ENCODE peak calls at places on chromosomes 5 and 9, in five cellular contexts. T is ovary; U is GM06990; R is effector memory CD4-positive, alpha-beta T cell; L is right lobe of liver. V is an unnamed sample.

GRCh38 chr5:167785896-167786295 is 505.5 kb upstream of the WWC1 start:
- DNase-seq in T (no peak), U (no peak), R (no peak), L (no peak), V (no peak)

GRCh38 chr5:127074466-127074865 is 1.2 kb upstream of the C5orf63 start:
- DNase-seq in U (no peak), T (no peak), L (no peak), R (no peak), V (no peak)

GRCh38 chr5:149559712-149560111 is 8.5 kb upstream of the CSNK1A1 start:
- DNase-seq in R (no peak), L (no peak), T (no peak), U (no peak), V (no peak)

GRCh38 chr5:114319821-114320220 is 42.0 kb upstream of the KCNN2 start:
- DNase-seq in U (no peak), T (no peak), R (no peak), L (no peak), V (no peak)

GRCh38 chr9:83432104-83432627 is 106.0 kb downstream of the FRMD3 start:
- DNase-seq in T (peak; percentile 40), R (no peak), U (no peak), L (peak; percentile 83), V (peak; percentile 40)

GRCh38 chr9:8766096-8766495 is 966.5 kb upstream of the DMAC1 start:
- DNase-seq in R (no peak), T (no peak), L (no peak), U (no peak), V (no peak)

GRCh38 chr9:86082870-86083269 is 16.5 kb downstream of the GOLM1 start:
- DNase-seq in T (no peak), L (no peak), U (no peak), R (no peak), V (no peak)

GRCh38 chr9:110183208-110184145 is 24.5 kb downstream of the C9orf152 start:
- DNase-seq in L (no peak), R (no peak), U (peak; percentile 23), T (peak; percentile 48), V (peak; percentile 75)

GRCh38 chr5:100553209-100553608 is 18.0 kb downstream of the FAM174A start:
- DNase-seq in R (no peak), U (no peak), L (no peak), T (no peak), V (no peak)

GRCh38 chr9:8842402-8843193 is 1043.0 kb upstream of the DMAC1 start:
- DNase-seq in U (no peak), L (no peak), R (no peak), T (no peak), V (no peak)

GRCh38 chr5:21263361-21263760 is 1275.4 kb upstream of the CDH18 start:
- DNase-seq in U (no peak), R (no peak), T (no peak), L (no peak), V (no peak)

GRCh38 chr5:102789469-102789868 is 34.4 kb downstream of the PAM start:
- DNase-seq in R (no peak), T (no peak), L (no peak), U (no peak), V (no peak)

GRCh38 chr5:88690619-88691560 is 192.1 kb downstream of the MEF2C start:
- DNase-seq in T (peak; percentile 51), L (peak; percentile 74), U (peak; percentile 66), R (peak; percentile 31), V (peak; percentile 87)

GRCh38 chr5:91061094-91061493 is 322.0 kb downstream of the ARRDC3 start:
- DNase-seq in T (no peak), L (no peak), U (no peak), R (no peak), V (no peak)

GRCh38 chr9:99103909-99104458 is 929 bp upstream of the TGFBR1 start:
- DNase-seq in U (no peak), T (peak; percentile 49), R (no peak), L (no peak), V (peak; percentile 50)

GRCh38 chr9:2761424-2761823 is 44.1 kb downstream of the KCNV2 start:
- DNase-seq in T (no peak), R (no peak), U (no peak), L (no peak), V (no peak)

GRCh38 chr5:657570-657969 is 35.6 kb downstream of the TPPP start:
- DNase-seq in T (no peak), R (no peak), L (no peak), U (no peak), V (no peak)

GRCh38 chr5:115271295-115272060 is 8.8 kb upstream of the PGGT1B start:
- DNase-seq in U (no peak), L (no peak), T (no peak), R (no peak), V (no peak)

GRCh38 chr5:176818391-176819098 is 8.2 kb downstream of the UNC5A start:
- DNase-seq in T (no peak), R (peak; percentile 6), U (no peak), L (no peak), V (peak; percentile 68)

GRCh38 chr5:94524841-94525697 is 93.3 kb downstream of the KIAA0825 start:
- DNase-seq in T (no peak), R (no peak), L (no peak), U (no peak), V (peak; percentile 35)

GRCh38 chr9:36748322-36748899 is 175.7 kb downstream of the MELK start:
- DNase-seq in R (no peak), U (no peak), L (no peak), T (peak; percentile 39), V (peak; percentile 87)

GRCh38 chr5:150487199-150488061 is 20.5 kb upstream of the NDST1 start:
- DNase-seq in U (peak; percentile 41), R (no peak), T (no peak), L (peak; percentile 80), V (no peak)

GRCh38 chr5:179164331-179165311 is 104.4 kb downstream of the ZNF354C start:
- DNase-seq in R (no peak), T (no peak), U (no peak), L (peak; percentile 47), V (no peak)

GRCh38 chr5:67644221-67644920 is 447.8 kb upstream of the CD180 start:
- DNase-seq in U (no peak), L (no peak), R (no peak), T (no peak), V (no peak)

GRCh38 chr5:174533127-174533453 is 191.3 kb upstream of the MSX2 start:
- DNase-seq in T (no peak), L (no peak), U (no peak), R (no peak), V (no peak)

GRCh38 chr5:58009754-58010153 is 450.1 kb downstream of the PLK2 start:
- DNase-seq in R (no peak), L (no peak), T (no peak), U (no peak), V (no peak)

GRCh38 chr5:103244398-103244797 is 14.2 kb upstream of the MACIR start:
- DNase-seq in L (no peak), T (no peak), U (no peak), R (no peak), V (no peak)

GRCh38 chr9:21684831-21685362 is 117.5 kb upstream of the MTAP start:
- DNase-seq in L (no peak), T (no peak), U (no peak), R (no peak), V (no peak)

GRCh38 chr5:138974227-138975063 is 99.3 kb upstream of the LRRTM2 start:
- DNase-seq in T (peak; percentile 75), U (no peak), R (no peak), L (no peak), V (no peak)

GRCh38 chr5:54045077-54045792 is 265.1 kb downstream of the ARL15 start:
- DNase-seq in L (peak; percentile 79), T (no peak), R (no peak), U (no peak), V (no peak)

GRCh38 chr9:19768798-19769197 is 20.0 kb downstream of the SLC24A2 start:
- DNase-seq in U (no peak), T (no peak), R (no peak), L (no peak), V (no peak)

GRCh38 chr9:89621031-89621430 is 16.2 kb downstream of the GADD45G start:
- DNase-seq in T (no peak), L (no peak), U (no peak), R (no peak), V (no peak)

GRCh38 chr5:68435611-68436010 is 220.1 kb downstream of the PIK3R1 start:
- DNase-seq in L (no peak), R (no peak), U (no peak), T (no peak), V (no peak)

GRCh38 chr5:111743993-111744392 is 13.0 kb downstream of the NREP start:
- DNase-seq in L (no peak), R (no peak), T (no peak), U (no peak), V (no peak)

GRCh38 chr5:111743521-111743920 is 13.5 kb downstream of the NREP start:
- DNase-seq in U (no peak), L (no peak), T (no peak), R (no peak), V (no peak)

GRCh38 chr5:111744455-111744854 is 12.5 kb downstream of the NREP start:
- DNase-seq in R (no peak), U (no peak), L (no peak), T (no peak), V (no peak)

GRCh38 chr5:111746791-111747190 is 10.2 kb downstream of the NREP start:
- DNase-seq in R (no peak), T (no peak), L (no peak), U (no peak), V (no peak)

GRCh38 chr5:111745075-111745474 is 11.9 kb downstream of the NREP start:
- DNase-seq in T (no peak), U (no peak), L (no peak), R (no peak), V (no peak)
- H3K27me3 ChIP-seq in T (no peaks in the 10 kb centered on the region), U (no peaks in the 10 kb centered on the region), L (no peaks in the 10 kb centered on the region), R (no peaks in the 10 kb centered on the region), V (no peaks in the 10 kb centered on the region)

DNA sequence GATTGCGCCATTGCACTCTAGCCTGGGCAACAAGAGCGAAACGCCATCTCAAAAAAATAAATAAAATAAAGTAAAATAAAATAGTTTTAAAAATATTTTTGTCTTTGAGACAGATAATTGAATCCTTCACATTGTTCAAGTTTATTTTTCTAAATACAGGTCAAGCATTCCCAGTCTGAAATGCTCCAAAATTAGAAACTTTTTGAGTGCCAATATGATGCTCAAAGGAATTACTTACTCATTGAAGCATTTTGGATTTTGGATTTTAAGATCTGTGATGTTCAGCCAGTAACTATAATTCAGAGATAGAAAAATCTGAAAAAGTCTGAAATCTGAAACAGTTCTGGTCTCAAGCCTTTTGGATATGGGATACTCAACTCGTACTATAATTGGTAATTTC is 39.8 kb downstream of the RBM27 start:
- DNase-seq in L (no peak), R (no peak), U (no peak), T (no peak), V (no peak)
- H3K36me3 ChIP-seq in L (no peaks in the 10 kb centered on the region), R (peaks cover 22% of the 10 kb centered on the region), U (peaks cover 4% of the 10 kb centered on the region), T (no peaks in the 10 kb centered on the region), V (peaks cover 4% of the 10 kb centered on the region)

DNA sequence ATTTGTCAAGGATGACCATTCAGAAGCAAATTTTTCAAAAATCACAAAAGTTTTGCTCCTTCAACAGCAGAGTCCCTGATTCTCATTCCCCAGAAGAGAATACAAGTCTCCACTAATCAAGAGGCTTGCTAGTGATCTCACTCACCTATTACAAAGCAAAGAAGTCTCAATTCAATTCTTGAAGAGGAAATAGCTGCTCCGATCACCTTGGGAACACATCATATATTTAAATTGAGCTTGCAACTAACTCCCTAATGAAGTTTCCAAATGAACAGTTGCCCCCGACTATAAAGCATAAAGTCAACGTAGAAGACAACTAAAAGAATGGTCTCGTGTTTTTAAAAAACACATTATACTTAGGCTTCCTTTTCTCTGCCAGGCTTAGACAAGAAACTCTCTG is 1.6 kb downstream of the LIFR start:
- DNase-seq in U (no peak), R (no peak), L (no peak), T (no peak), V (no peak)
- H3K27me3 ChIP-seq in U (no peaks in the 10 kb centered on the region), R (peaks cover 16% of the 10 kb centered on the region), L (no peaks in the 10 kb centered on the region), T (no peaks in the 10 kb centered on the region), V (peaks cover 3% of the 10 kb centered on the region)

GRCh38 chr9:137816531-137817235 is 60.9 kb upstream of the CACNA1B start:
- DNase-seq in U (peak; percentile 76), R (no peak), L (no peak), T (no peak), V (no peak)
- H3K36me3 ChIP-seq in U (peaks cover 49% of the 10 kb centered on the region), R (peaks cover 64% of the 10 kb centered on the region), L (no peaks in the 10 kb centered on the region), T (no peaks in the 10 kb centered on the region), V (peaks cover 48% of the 10 kb centered on the region)

V was measured in H7.